ENCODE peak calls at places on chromosomes 12 and 14, in four cellular contexts. J is IMR-90, S is mesendoderm, D is neuronal stem cell. M is an unnamed sample.

GRCh38 chr12:101027200-101027599 is 182.8 kb downstream of the SLC5A8 start:
- DNase-seq in D (no peak), J (no peak), S (peak), M (no peak)

GRCh38 chr12:124397399-124397679 is 102.4 kb downstream of the RFLNA start:
- DNase-seq in D (no peak), S (no peak), J (no peak), M (no peak)

GRCh38 chr12:693937-694533 is 30.8 kb upstream of the NINJ2 start:
- DNase-seq in S (no peak), J (no peak), D (no peak), M (no peak)

GRCh38 chr12:52517888-52518287 is 2.3 kb downstream of the KRT5 start:
- DNase-seq in J (no peak), D (no peak), S (no peak), M (no peak)

GRCh38 chr12:41011939-41012338 is 176.2 kb upstream of the PDZRN4 start:
- DNase-seq in S (peak), D (no peak), J (no peak), M (no peak)

GRCh38 chr12:33752854-33753253 is 269.4 kb upstream of the ALG10 start:
- DNase-seq in S (peak), D (no peak), J (no peak), M (no peak)

GRCh38 chr12:3973939-3974644 is 100.9 kb upstream of the PARP11 start:
- DNase-seq in J (no peak), S (no peak), D (no peak), M (no peak)

GRCh38 chr14:101505216-101505970 is 55.9 kb upstream of the DIO3 start:
- DNase-seq in D (no peak), S (no peak), J (no peak), M (no peak)

GRCh38 chr12:91835693-91836092 is 310.0 kb downstream of the BTG1 start:
- DNase-seq in J (no peak), S (no peak), D (no peak), M (no peak)

GRCh38 chr14:74979442-74980397 is 23.0 kb upstream of the EIF2B2 start:
- DNase-seq in J (peak), D (no peak), S (peak), M (peak)

GRCh38 chr12:117563706-117564105 is 202.3 kb upstream of the NOS1 start:
- DNase-seq in S (no peak), D (no peak), J (no peak), M (no peak)

GRCh38 chr14:90472632-90473031 is 75.8 kb downstream of the CALM1 start:
- DNase-seq in S (no peak), J (no peak), D (no peak), M (no peak)

GRCh38 chr12:105983622-105984325 is 155.0 kb downstream of the NUAK1 start:
- DNase-seq in S (no peak), D (no peak), J (peak), M (peak)

GRCh38 chr12:52722680-52723079 is 19.4 kb upstream of the KRT77 start:
- DNase-seq in S (no peak), J (no peak), D (no peak), M (no peak)

GRCh38 chr12:132161046-132161781 is 17.0 kb downstream of the NOC4L start:
- DNase-seq in J (peak), D (no peak), S (peak), M (no peak)

GRCh38 chr12:54759751-54760150 is 94.6 kb upstream of the MUCL1 start:
- DNase-seq in J (peak), D (peak), S (peak), M (peak)

GRCh38 chr14:104549536-104550339 is 29.8 kb upstream of the C14orf180 start:
- DNase-seq in S (no peak), D (no peak), J (no peak), M (no peak)

GRCh38 chr14:81982056-81982455 is 448.4 kb upstream of the SEL1L start:
- DNase-seq in S (no peak), J (no peak), D (no peak), M (no peak)

GRCh38 chr14:104341532-104342434 is 203.4 kb downstream of the KIF26A start:
- DNase-seq in J (no peak), D (peak), S (peak), M (no peak)

GRCh38 chr12:118038122-118038521 is 21.6 kb downstream of the RFC5 start:
- DNase-seq in D (no peak), S (no peak), J (no peak), M (no peak)

DNA sequence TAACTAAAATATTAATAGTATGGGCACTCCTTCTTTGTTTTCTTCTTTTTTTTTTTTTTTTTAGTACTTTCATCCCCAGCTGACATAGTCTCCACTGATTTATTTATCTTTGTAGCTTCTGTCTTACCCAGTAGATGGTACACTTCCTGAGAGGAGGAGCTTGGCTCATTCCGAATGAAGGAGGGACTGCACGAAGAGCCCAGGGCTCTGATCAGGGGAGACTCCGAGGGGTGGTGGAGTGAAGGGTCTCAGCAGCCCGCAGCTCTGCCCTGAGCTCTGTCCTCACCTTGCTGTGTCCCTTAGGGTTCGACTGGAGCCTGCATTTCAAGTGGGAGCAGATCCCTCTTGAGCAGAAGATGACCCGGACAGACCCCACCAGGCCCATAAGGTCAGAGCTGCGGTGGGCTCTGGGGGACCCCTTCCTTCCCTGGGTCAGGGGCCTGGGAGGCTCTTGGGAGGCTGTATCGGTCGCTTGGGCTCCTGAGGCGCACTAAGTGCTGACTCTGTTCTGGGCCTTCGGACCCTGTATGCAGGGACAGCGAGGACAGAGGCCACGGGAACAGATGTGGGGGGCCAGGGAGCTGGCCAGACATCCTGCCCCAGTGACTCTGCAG is 65.2 kb downstream of the ERH start:
- DNase-seq in D (no peak), S (no peak), J (no peak), M (no peak)
- H3K4ac ChIP-seq in D (no peak), S (no peak), J (no peak), M (no peak)

GRCh38 chr12:12247584-12247983 is 19.3 kb downstream of the LRP6 start:
- DNase-seq in S (no peak), J (peak), D (no peak), M (no peak)

GRCh38 chr12:12244341-12244740 is 22.5 kb downstream of the LRP6 start:
- DNase-seq in S (no peak), J (no peak), D (no peak), M (no peak)

GRCh38 chr12:12254549-12254948 is 12.3 kb downstream of the LRP6 start:
- DNase-seq in S (no peak), D (no peak), J (no peak), M (no peak)

GRCh38 chr12:12249216-12250050 is 17.4 kb downstream of the LRP6 start:
- DNase-seq in S (no peak), D (no peak), J (no peak), M (no peak)
- H3K4ac ChIP-seq in S (no peak), D (no peak), J (no peak), M (no peak)

DNA sequence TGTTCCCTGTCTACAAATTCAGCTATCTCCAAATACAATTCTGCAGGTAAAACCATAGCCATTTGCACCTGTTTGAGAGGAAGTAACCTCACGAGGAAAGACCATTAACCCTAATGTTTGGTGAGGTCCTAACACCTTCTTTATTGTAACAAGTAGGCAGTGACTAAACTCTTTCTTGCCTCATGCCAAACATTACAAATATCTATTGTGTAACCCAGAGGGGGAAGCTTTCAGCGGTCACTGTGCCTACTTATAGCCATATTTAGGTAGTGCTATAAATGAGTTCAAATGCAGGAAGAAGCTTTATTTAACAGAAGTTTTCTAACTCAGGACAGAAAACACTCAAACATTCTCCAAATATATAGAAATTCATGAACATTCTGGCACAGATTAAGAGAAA is 252.7 kb downstream of the LRFN5 start:
- DNase-seq in J (peak), D (no peak), S (no peak), M (no peak)
- H3K4ac ChIP-seq in J (no peak), D (no peak), S (no peak), M (no peak)

DNA sequence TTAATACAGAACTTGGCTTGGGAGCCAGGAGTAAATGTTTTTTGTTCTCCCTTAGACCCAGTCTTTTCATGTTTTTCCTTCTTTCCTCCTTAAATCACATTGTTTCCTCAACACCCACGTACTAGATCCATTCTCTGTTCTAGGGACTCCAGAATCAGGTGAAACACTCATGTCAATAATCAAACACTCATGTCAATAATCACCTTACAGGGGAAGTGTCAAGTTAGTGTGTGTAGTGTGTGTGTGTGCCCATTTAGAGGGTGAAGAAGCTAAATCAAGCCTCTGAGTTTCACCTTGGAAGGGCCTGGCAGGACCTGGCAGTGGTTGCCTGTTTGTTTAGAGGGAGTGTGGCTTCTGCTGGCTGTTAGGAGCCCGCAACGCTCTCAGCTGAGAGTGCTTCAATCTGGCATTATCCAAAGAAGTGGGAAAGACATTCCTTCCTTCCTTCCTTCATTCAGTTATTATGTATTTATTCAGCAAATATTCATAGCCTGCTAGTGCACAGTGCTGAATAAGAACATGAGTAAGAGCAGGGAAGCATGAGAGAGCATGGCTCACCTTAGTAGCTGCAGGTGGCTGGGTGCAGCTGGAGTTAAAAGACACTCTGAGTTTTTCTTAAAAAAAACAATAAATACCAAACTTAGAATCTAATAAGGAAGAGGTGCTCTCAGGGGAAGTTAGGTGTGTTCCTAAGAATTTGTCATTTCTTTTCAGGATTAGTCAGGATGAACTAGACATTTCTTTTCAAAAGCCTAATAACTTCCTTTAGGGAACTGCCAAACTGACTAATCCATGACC is 17.6 kb upstream of the EID3 start:
- DNase-seq in S (peak), D (no peak), J (peak), M (no peak)
- H3K4ac ChIP-seq in S (no peak), D (no peak), J (peak), M (peak)

GRCh38 chr12:50120521-50120920 is 8.5 kb downstream of the COX14 start:
- DNase-seq in J (no peak), S (no peak), D (no peak), M (no peak)

GRCh38 chr12:50120953-50121352 is 8.9 kb downstream of the COX14 start:
- DNase-seq in D (no peak), S (no peak), J (no peak), M (no peak)

GRCh38 chr12:50119387-50119786 is 7.4 kb downstream of the COX14 start:
- DNase-seq in J (no peak), S (no peak), D (no peak), M (no peak)

GRCh38 chr12:50121636-50122035 is 9.6 kb downstream of the COX14 start:
- DNase-seq in S (no peak), D (no peak), J (no peak), M (no peak)

GRCh38 chr12:50117057-50117622 is 5.1 kb downstream of the COX14 start:
- DNase-seq in D (no peak), J (no peak), S (no peak), M (no peak)
- H3K4ac ChIP-seq in D (no peak), J (no peak), S (no peak), M (no peak)

GRCh38 chr12:93377252-93377542 is 528 bp upstream of the NUDT4 start:
- DNase-seq in D (no peak), S (no peak), J (no peak), M (no peak)
- H3K4ac ChIP-seq in D (no peak), S (no peak), J (peak), M (peak)

M was measured in mesenchymal stem cell.